ENCODE peak calls at places on chromosome 18, in four cellular contexts. One of them, this sample, is unnamed.
A peak's percentile ranks its signal among the peaks of the same experiment; 100 is the strongest.

GRCh38 chr18:44893045-44893706 is 212.5 kb downstream of the SETBP1 start:
- DNase-seq in cardiac muscle cell: no peak
- DNase-seq in stimulated activated CD4-positive, alpha-beta T cell treated with anti-CD3 and anti-CD28 coated beads, TNF-alpha, amount 100 ng/mL, for 48 hours: no peak
- DNase-seq in AG04450: no peak
- DNase-seq in this sample: no peak

GRCh38 chr18:58045265-58046086 is 1.4 kb downstream of the NEDD4L start:
- DNase-seq in cardiac muscle cell: peak; percentile 24
- DNase-seq in stimulated activated CD4-positive, alpha-beta T cell treated with anti-CD3 and anti-CD28 coated beads, TNF-alpha, amount 100 ng/mL, for 48 hours: no peak
- DNase-seq in AG04450: no peak
- DNase-seq in this sample: no peak

GRCh38 chr18:70037453-70038061 is 89.9 kb upstream of the CD226 start:
- DNase-seq in cardiac muscle cell: no peak
- DNase-seq in stimulated activated CD4-positive, alpha-beta T cell treated with anti-CD3 and anti-CD28 coated beads, TNF-alpha, amount 100 ng/mL, for 48 hours: no peak
- DNase-seq in AG04450: no peak
- DNase-seq in this sample: no peak

GRCh38 chr18:9575558-9575957 is 38.8 kb downstream of the PPP4R1 start:
- DNase-seq in cardiac muscle cell: peak; percentile 99
- DNase-seq in stimulated activated CD4-positive, alpha-beta T cell treated with anti-CD3 and anti-CD28 coated beads, TNF-alpha, amount 100 ng/mL, for 48 hours: no peak
- DNase-seq in AG04450: peak; percentile 96
- DNase-seq in this sample: no peak

GRCh38 chr18:36203360-36203895 is 16.1 kb downstream of the MOCOS start:
- DNase-seq in cardiac muscle cell: no peak
- DNase-seq in stimulated activated CD4-positive, alpha-beta T cell treated with anti-CD3 and anti-CD28 coated beads, TNF-alpha, amount 100 ng/mL, for 48 hours: no peak
- DNase-seq in AG04450: no peak
- DNase-seq in this sample: no peak

GRCh38 chr18:48804856-48805610 is 145.7 kb downstream of the SMAD7 start:
- DNase-seq in cardiac muscle cell: no peak
- DNase-seq in stimulated activated CD4-positive, alpha-beta T cell treated with anti-CD3 and anti-CD28 coated beads, TNF-alpha, amount 100 ng/mL, for 48 hours: no peak
- DNase-seq in AG04450: no peak
- DNase-seq in this sample: no peak

GRCh38 chr18:26547302-26548143 is 830 bp downstream of the KCTD1 start:
- DNase-seq in cardiac muscle cell: peak; percentile 90
- DNase-seq in stimulated activated CD4-positive, alpha-beta T cell treated with anti-CD3 and anti-CD28 coated beads, TNF-alpha, amount 100 ng/mL, for 48 hours: peak; percentile 38
- DNase-seq in AG04450: peak; percentile 49
- DNase-seq in this sample: no peak

GRCh38 chr18:12946549-12947354 is 1.1 kb upstream of the SEH1L start:
- DNase-seq in cardiac muscle cell: peak; percentile 98
- DNase-seq in stimulated activated CD4-positive, alpha-beta T cell treated with anti-CD3 and anti-CD28 coated beads, TNF-alpha, amount 100 ng/mL, for 48 hours: no peak
- DNase-seq in AG04450: peak; percentile 78
- DNase-seq in this sample: no peak

GRCh38 chr18:45050712-45051639 is 370.3 kb downstream of the SETBP1 start:
- DNase-seq in cardiac muscle cell: peak; percentile 72
- DNase-seq in stimulated activated CD4-positive, alpha-beta T cell treated with anti-CD3 and anti-CD28 coated beads, TNF-alpha, amount 100 ng/mL, for 48 hours: no peak
- DNase-seq in AG04450: peak; percentile 80
- DNase-seq in this sample: no peak

GRCh38 chr18:26763745-26764144 is 101.8 kb downstream of the AQP4 start:
- DNase-seq in cardiac muscle cell: no peak
- DNase-seq in stimulated activated CD4-positive, alpha-beta T cell treated with anti-CD3 and anti-CD28 coated beads, TNF-alpha, amount 100 ng/mL, for 48 hours: no peak
- DNase-seq in AG04450: no peak
- DNase-seq in this sample: no peak

This sample was measured in NK-92 treated with Interleukin-12 subunit alpha and Interleukin-12 subunit beta, amount 100 ng/mL, for 24 hours.